ENCODE peak calls at places on chromosomes 12 and 14, in six cellular contexts. One of them, this sample, is unnamed.

GRCh38 chr12:57460457-57461325 is 1.1 kb downstream of the GLI1 start:
- DNase-seq in heart right ventricle: no peak
- DNase-seq in astrocyte: no peak
- DNase-seq in cardiac fibroblast: no peak
- DNase-seq in bronchial epithelial cell: no peak
- DNase-seq in tibial artery: no peak
- DNase-seq in this sample: no peak

GRCh38 chr14:73244541-73244940 is 7.2 kb downstream of the PAPLN start:
- DNase-seq in heart right ventricle: no peak
- DNase-seq in astrocyte: no peak
- DNase-seq in cardiac fibroblast: no peak
- DNase-seq in bronchial epithelial cell: no peak
- DNase-seq in tibial artery: no peak
- DNase-seq in this sample: no peak

GRCh38 chr14:69580009-69580577 is 5.4 kb upstream of the CCDC177 start:
- DNase-seq in heart right ventricle: no peak
- DNase-seq in astrocyte: peak; percentile 91
- DNase-seq in cardiac fibroblast: peak; percentile 98
- DNase-seq in bronchial epithelial cell: peak; percentile 99
- DNase-seq in tibial artery: no peak
- DNase-seq in this sample: no peak

GRCh38 chr12:122126713-122127597 is 47.1 kb downstream of the IL31 start:
- DNase-seq in heart right ventricle: no peak
- DNase-seq in astrocyte: no peak
- DNase-seq in cardiac fibroblast: no peak
- DNase-seq in bronchial epithelial cell: no peak
- DNase-seq in tibial artery: no peak
- DNase-seq in this sample: no peak

GRCh38 chr12:2312156-2312555 is 259.4 kb downstream of the CACNA1C start:
- DNase-seq in heart right ventricle: no peak
- DNase-seq in astrocyte: no peak
- DNase-seq in cardiac fibroblast: no peak
- DNase-seq in bronchial epithelial cell: no peak
- DNase-seq in tibial artery: no peak
- DNase-seq in this sample: no peak

GRCh38 chr14:54653764-54654469 is 87.0 kb downstream of the SAMD4A start:
- DNase-seq in heart right ventricle: peak; percentile 72
- DNase-seq in astrocyte: peak; percentile 91
- DNase-seq in cardiac fibroblast: peak; percentile 91
- DNase-seq in bronchial epithelial cell: no peak
- DNase-seq in tibial artery: peak; percentile 43
- DNase-seq in this sample: peak; percentile 70

GRCh38 chr14:69138189-69138535 is 14.8 kb downstream of the DCAF5 start:
- DNase-seq in heart right ventricle: no peak
- DNase-seq in astrocyte: peak; percentile 83
- DNase-seq in cardiac fibroblast: peak; percentile 89
- DNase-seq in bronchial epithelial cell: peak; percentile 89
- DNase-seq in tibial artery: no peak
- DNase-seq in this sample: no peak

GRCh38 chr12:2337031-2338010 is 284.5 kb downstream of the CACNA1C start:
- DNase-seq in heart right ventricle: no peak
- DNase-seq in astrocyte: no peak
- DNase-seq in cardiac fibroblast: no peak
- DNase-seq in bronchial epithelial cell: no peak
- DNase-seq in tibial artery: no peak
- DNase-seq in this sample: no peak

GRCh38 chr12:20513189-20513588 is 144.9 kb downstream of the PDE3A start:
- DNase-seq in heart right ventricle: no peak
- DNase-seq in astrocyte: no peak
- DNase-seq in cardiac fibroblast: no peak
- DNase-seq in bronchial epithelial cell: no peak
- DNase-seq in tibial artery: no peak
- DNase-seq in this sample: no peak

GRCh38 chr12:57590892-57591566 is at the start of gene PIP4K2C:
- DNase-seq in heart right ventricle: peak; percentile 73
- DNase-seq in astrocyte: peak; percentile 14
- DNase-seq in cardiac fibroblast: peak; percentile 56
- DNase-seq in bronchial epithelial cell: peak; percentile 80
- DNase-seq in tibial artery: peak; percentile 71
- DNase-seq in this sample: peak; percentile 89

GRCh38 chr12:53052419-53053222 is 2.8 kb downstream of the TNS2 start:
- DNase-seq in heart right ventricle: peak; percentile 94
- DNase-seq in astrocyte: peak; percentile 63
- DNase-seq in cardiac fibroblast: peak; percentile 93
- DNase-seq in bronchial epithelial cell: peak; percentile 34
- DNase-seq in tibial artery: peak; percentile 96
- DNase-seq in this sample: peak; percentile 97

GRCh38 chr12:59283012-59283411 is 312.8 kb upstream of the SLC16A7 start:
- DNase-seq in heart right ventricle: no peak
- DNase-seq in astrocyte: no peak
- DNase-seq in cardiac fibroblast: no peak
- DNase-seq in bronchial epithelial cell: no peak
- DNase-seq in tibial artery: no peak
- DNase-seq in this sample: no peak

GRCh38 chr14:30005114-30005698 is 77.6 kb upstream of the PRKD1 start:
- DNase-seq in heart right ventricle: no peak
- DNase-seq in astrocyte: peak; percentile 51
- DNase-seq in cardiac fibroblast: peak; percentile 87
- DNase-seq in bronchial epithelial cell: peak; percentile 65
- DNase-seq in tibial artery: no peak
- DNase-seq in this sample: no peak
- H3K4me3 ChIP-seq in heart right ventricle: no peak overlapping the region
- H3K4me3 ChIP-seq in astrocyte: no peak overlapping the region
- H3K4me3 ChIP-seq in cardiac fibroblast: no peak overlapping the region
- H3K4me3 ChIP-seq in bronchial epithelial cell: no peak overlapping the region
- H3K4me3 ChIP-seq in tibial artery: no peak overlapping the region
- H3K4me3 ChIP-seq in this sample: no peak overlapping the region

GRCh38 chr14:20805485-20805884 is 2.8 kb upstream of the RNASE1 start:
- DNase-seq in heart right ventricle: no peak
- DNase-seq in astrocyte: no peak
- DNase-seq in cardiac fibroblast: no peak
- DNase-seq in bronchial epithelial cell: no peak
- DNase-seq in tibial artery: no peak
- DNase-seq in this sample: no peak
- H3K4me3 ChIP-seq in heart right ventricle: no peak overlapping the region
- H3K4me3 ChIP-seq in astrocyte: no peak overlapping the region
- H3K4me3 ChIP-seq in cardiac fibroblast: no peak overlapping the region
- H3K4me3 ChIP-seq in bronchial epithelial cell: no peak overlapping the region
- H3K4me3 ChIP-seq in tibial artery: no peak overlapping the region
- H3K4me3 ChIP-seq in this sample: no peak overlapping the region

GRCh38 chr12:66627988-66628317 is 50.9 kb downstream of the GRIP1 start:
- DNase-seq in heart right ventricle: no peak
- DNase-seq in astrocyte: no peak
- DNase-seq in cardiac fibroblast: no peak
- DNase-seq in bronchial epithelial cell: no peak
- DNase-seq in tibial artery: no peak
- DNase-seq in this sample: no peak

GRCh38 chr12:66623455-66623854 is 55.4 kb downstream of the GRIP1 start:
- DNase-seq in heart right ventricle: no peak
- DNase-seq in astrocyte: no peak
- DNase-seq in cardiac fibroblast: no peak
- DNase-seq in bronchial epithelial cell: peak; percentile 34
- DNase-seq in tibial artery: no peak
- DNase-seq in this sample: no peak

GRCh38 chr12:66624806-66625205 is 54.1 kb downstream of the GRIP1 start:
- DNase-seq in heart right ventricle: no peak
- DNase-seq in astrocyte: no peak
- DNase-seq in cardiac fibroblast: no peak
- DNase-seq in bronchial epithelial cell: no peak
- DNase-seq in tibial artery: no peak
- DNase-seq in this sample: no peak

GRCh38 chr12:66629138-66629880 is 49.6 kb downstream of the GRIP1 start:
- DNase-seq in heart right ventricle: no peak
- DNase-seq in astrocyte: no peak
- DNase-seq in cardiac fibroblast: no peak
- DNase-seq in bronchial epithelial cell: no peak
- DNase-seq in tibial artery: no peak
- DNase-seq in this sample: no peak

DNA sequence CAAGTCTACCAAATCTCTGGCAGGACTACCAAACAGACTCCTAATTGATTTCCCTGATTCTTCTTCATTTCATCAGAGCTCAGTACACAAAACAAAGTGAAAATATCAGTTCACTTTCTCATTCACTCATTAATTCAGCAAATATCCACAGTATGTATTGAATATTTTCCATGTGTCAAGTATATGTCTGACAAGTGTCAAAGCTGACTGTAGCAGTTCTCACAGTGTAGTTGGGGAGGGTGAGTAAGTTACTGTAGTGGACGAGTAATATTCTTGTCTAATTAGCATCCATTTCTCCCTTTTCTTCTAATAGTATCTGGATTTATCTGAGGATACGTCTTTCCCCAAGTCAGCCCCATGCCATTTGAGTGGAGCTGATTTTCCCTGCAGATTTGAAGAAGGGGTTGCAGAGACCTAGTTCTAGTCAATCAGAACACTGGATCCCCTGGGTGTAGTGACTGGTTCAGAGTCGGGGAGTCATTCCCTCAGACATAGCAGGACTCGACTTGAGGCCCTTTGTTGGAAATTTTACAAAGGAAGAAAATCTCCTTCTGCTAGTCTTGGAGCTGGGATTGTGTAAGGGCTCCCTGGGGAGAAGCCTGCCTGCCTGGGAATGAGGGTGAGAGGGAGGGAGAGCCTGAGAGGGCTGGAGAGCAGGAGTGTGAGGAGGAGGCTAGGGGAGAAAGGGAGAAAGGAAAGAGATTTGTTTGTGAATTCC is 51.4 kb downstream of the GRIP1 start:
- DNase-seq in heart right ventricle: peak; percentile 9
- DNase-seq in astrocyte: no peak
- DNase-seq in cardiac fibroblast: peak; percentile 5
- DNase-seq in bronchial epithelial cell: no peak
- DNase-seq in tibial artery: peak; percentile 32
- DNase-seq in this sample: no peak
- H3K4me3 ChIP-seq in heart right ventricle: no peak overlapping the region
- H3K4me3 ChIP-seq in astrocyte: no peak overlapping the region
- H3K4me3 ChIP-seq in cardiac fibroblast: no peak overlapping the region
- H3K4me3 ChIP-seq in bronchial epithelial cell: no peak overlapping the region
- H3K4me3 ChIP-seq in tibial artery: no peak overlapping the region
- H3K4me3 ChIP-seq in this sample: no peak overlapping the region

DNA sequence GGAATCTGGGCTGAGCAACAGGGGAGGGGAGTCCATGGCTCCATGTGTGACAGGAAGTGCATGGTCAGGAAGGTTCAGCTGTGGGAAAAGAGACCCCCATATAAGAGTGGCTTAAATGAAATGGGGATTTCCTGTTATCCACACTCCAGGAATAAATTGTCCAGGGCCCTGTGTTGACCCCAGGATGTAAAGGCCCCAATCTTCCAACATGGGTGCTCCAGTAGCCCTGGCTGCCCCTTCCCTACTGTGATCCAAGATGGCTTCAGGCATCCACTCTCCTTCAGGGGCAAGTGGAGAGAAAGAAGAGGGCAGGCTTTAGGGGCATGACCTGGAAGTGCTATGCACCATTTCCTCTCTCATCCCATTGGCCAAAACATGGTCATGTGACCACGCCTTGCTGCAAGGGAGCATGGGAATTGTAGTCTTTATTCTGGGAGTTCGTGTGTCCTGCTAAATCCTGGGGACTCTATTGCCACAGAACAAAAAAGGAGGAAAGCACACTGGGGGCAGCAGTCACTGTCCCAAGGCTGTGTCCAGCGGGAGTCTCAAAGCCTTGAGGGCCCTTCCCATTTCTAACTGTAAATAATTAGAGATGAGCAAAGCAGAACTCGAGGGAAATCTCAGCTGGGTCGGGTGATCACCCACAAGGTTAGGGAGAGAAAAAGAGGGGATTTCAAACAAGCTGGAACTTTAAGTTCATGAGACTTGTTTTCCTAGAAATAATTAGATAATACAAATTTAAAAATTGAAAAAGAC is 289.2 kb downstream of the ADGRD1 start:
- DNase-seq in heart right ventricle: no peak
- DNase-seq in astrocyte: no peak
- DNase-seq in cardiac fibroblast: no peak
- DNase-seq in bronchial epithelial cell: no peak
- DNase-seq in tibial artery: no peak
- DNase-seq in this sample: no peak
- H3K4me3 ChIP-seq in heart right ventricle: no peak overlapping the region
- H3K4me3 ChIP-seq in astrocyte: no peak overlapping the region
- H3K4me3 ChIP-seq in cardiac fibroblast: no peak overlapping the region
- H3K4me3 ChIP-seq in bronchial epithelial cell: no peak overlapping the region
- H3K4me3 ChIP-seq in tibial artery: no peak overlapping the region
- H3K4me3 ChIP-seq in this sample: no peak overlapping the region

GRCh38 chr14:57189070-57189469 is 79.6 kb downstream of the EXOC5 start:
- DNase-seq in heart right ventricle: no peak
- DNase-seq in astrocyte: no peak
- DNase-seq in cardiac fibroblast: peak; percentile 34
- DNase-seq in bronchial epithelial cell: peak; percentile 25
- DNase-seq in tibial artery: no peak
- DNase-seq in this sample: no peak
- H3K4me3 ChIP-seq in heart right ventricle: no peak overlapping the region
- H3K4me3 ChIP-seq in astrocyte: no peak overlapping the region
- H3K4me3 ChIP-seq in cardiac fibroblast: no peak overlapping the region
- H3K4me3 ChIP-seq in bronchial epithelial cell: no peak overlapping the region
- H3K4me3 ChIP-seq in tibial artery: no peak overlapping the region
- H3K4me3 ChIP-seq in this sample: no peak overlapping the region